ENCODE peak calls at places on chromosomes 6 and 20, in ten cellular contexts. A is NCI-H82; S is head of caudate nucleus; W is GM20000; L is stimulated activated CD4-positive, alpha-beta T cell treated with anti-CD3 and anti-CD28 coated beads, Interleukin-1b, Interleukin-23, amount 100 ng/mL, for 1 hour; Y is nephron progenitor cell; M is left ventricle myocardium inferior; F is BE2C; T is NCI-H774; Z is progenitor cell of endocrine pancreas. J is an unnamed sample.

GRCh38 chr6:90403489-90404381 is 107.1 kb upstream of the BACH2 start:
- DNase-seq in L (no peak), S (no peak), W (no peak), T (no peak), Y (peak; percentile 15), F (peak; percentile 18), Z (no peak), M (peak; percentile 43), A (no peak), J (no peak)

GRCh38 chr6:106116125-106116524 is 30.0 kb downstream of the PRDM1 start:
- DNase-seq in T (no peak), Z (no peak), A (no peak), Y (no peak), M (peak; percentile 33), L (no peak), S (peak; percentile 87), F (no peak), W (no peak), J (peak; percentile 51)

GRCh38 chr20:6530916-6531315 is 236.6 kb upstream of the BMP2 start:
- DNase-seq in S (no peak), F (no peak), M (no peak), T (no peak), A (no peak), W (no peak), Y (no peak), L (no peak), Z (no peak), J (no peak)

GRCh38 chr6:153001767-153002612 is 519 bp downstream of the MTRF1L start:
- DNase-seq in W (peak; percentile 17), M (no peak), F (no peak), L (no peak), T (no peak), A (peak; percentile 60), S (no peak), Y (peak; percentile 34), Z (no peak), J (no peak)

GRCh38 chr6:107618672-107619071 is 128.8 kb downstream of the SOBP start:
- DNase-seq in A (no peak), F (no peak), M (no peak), S (no peak), Z (no peak), T (no peak), W (peak; percentile 70), Y (no peak), L (no peak), J (no peak)

GRCh38 chr6:12973302-12973865 is 256.8 kb downstream of the PHACTR1 start:
- DNase-seq in A (no peak), T (no peak), Z (no peak), F (no peak), M (no peak), S (no peak), L (no peak), Y (no peak), W (no peak), J (no peak)

GRCh38 chr6:3585320-3585935 is 128.6 kb upstream of the SLC22A23 start:
- DNase-seq in M (no peak), A (no peak), W (no peak), Y (no peak), Z (no peak), F (no peak), L (no peak), T (no peak), S (no peak), J (no peak)

GRCh38 chr20:58712823-58713731 is 20.5 kb downstream of the NPEPL1 start:
- DNase-seq in F (no peak), T (no peak), Y (no peak), L (no peak), Z (no peak), A (no peak), W (no peak), S (peak; percentile 33), M (peak; percentile 6), J (no peak)

GRCh38 chr20:2089447-2089846 is 12.2 kb upstream of the STK35 start:
- DNase-seq in S (no peak), L (no peak), T (no peak), A (no peak), W (no peak), F (no peak), Z (no peak), M (no peak), Y (no peak), J (no peak)

GRCh38 chr6:34526992-34527728 is 29.0 kb downstream of the SPDEF start:
- DNase-seq in L (peak; percentile 96), A (peak; percentile 97), T (peak; percentile 90), S (peak; percentile 94), M (peak; percentile 96), Z (peak; percentile 90), F (peak; percentile 97), Y (peak; percentile 98), W (peak; percentile 98), J (peak; percentile 89)

GRCh38 chr6:35396991-35397390 is 54.6 kb downstream of the PPARD start:
- DNase-seq in A (peak; percentile 26), W (no peak), S (no peak), M (no peak), Y (no peak), T (no peak), F (no peak), L (no peak), Z (no peak), J (no peak)

GRCh38 chr6:155171747-155172191 is 92.0 kb upstream of the CLDN20 start:
- DNase-seq in A (no peak), M (no peak), F (no peak), S (no peak), L (no peak), Z (no peak), W (no peak), Y (no peak), T (no peak), J (no peak)

GRCh38 chr20:42419814-42420532 is 769.7 kb downstream of the PTPRT start:
- DNase-seq in F (no peak), L (no peak), A (no peak), Z (no peak), M (no peak), S (no peak), T (no peak), Y (no peak), W (no peak), J (no peak)

GRCh38 chr6:56851541-56852248 is 103.2 kb upstream of the BEND6 start:
- DNase-seq in Y (peak; percentile 39), S (peak; percentile 69), W (peak; percentile 78), A (peak; percentile 90), Z (no peak), T (peak; percentile 16), M (no peak), F (peak; percentile 67), L (no peak), J (peak; percentile 62)

GRCh38 chr20:52621401-52621800 is 350.8 kb upstream of the TSHZ2 start:
- DNase-seq in W (no peak), M (no peak), F (no peak), T (no peak), L (no peak), Z (no peak), A (peak; percentile 12), Y (no peak), S (no peak), J (no peak)

GRCh38 chr20:56827763-56828162 is 198.7 kb downstream of the TFAP2C start:
- DNase-seq in Y (no peak), Z (no peak), T (no peak), W (no peak), S (no peak), L (no peak), F (no peak), A (no peak), M (no peak), J (no peak)

GRCh38 chr6:168388641-168389633 is 52.0 kb upstream of the SMOC2 start:
- DNase-seq in T (peak; percentile 98), M (no peak), Y (no peak), S (no peak), Z (peak; percentile 31), A (no peak), W (no peak), F (no peak), L (no peak), J (no peak)

GRCh38 chr20:57391439-57392129 is 388 bp downstream of the RBM38 start:
- DNase-seq in F (no peak), L (no peak), W (peak; percentile 57), Y (peak; percentile 30), S (no peak), T (peak; percentile 31), A (peak; percentile 47), Z (peak; percentile 20), M (no peak), J (no peak)

GRCh38 chr6:42493914-42494539 is 42.3 kb upstream of the TRERF1 start:
- DNase-seq in A (no peak), S (no peak), T (no peak), W (no peak), F (no peak), Z (no peak), M (no peak), L (no peak), Y (no peak), J (no peak)